ENCODE peak calls at places on chromosomes 11 and 22, in seven cellular contexts. Y is nephron progenitor cell, D is uterus, J is omental fat pad, L is OCI-LY7, Q is AG09319, R is GM20000. O is an unnamed sample.

GRCh38 chr11:77672276-77672675 is 34.7 kb upstream of the CLNS1A start:
- DNase-seq in Y (no peak), D (peak; percentile 36), J (no peak), L (no peak), Q (peak; percentile 83), R (no peak), O (no peak)

GRCh38 chr22:24455751-24456426 is 28.5 kb downstream of the ADORA2A start:
- DNase-seq in Y (no peak), D (peak; percentile 30), J (no peak), L (no peak), Q (no peak), R (no peak), O (no peak)

GRCh38 chr22:20438066-20438677 is 547 bp upstream of the SCARF2 start:
- DNase-seq in Y (no peak), D (no peak), J (no peak), L (no peak), Q (no peak), R (no peak), O (no peak)

GRCh38 chr22:42343551-42344081 is 73.2 kb upstream of the TCF20 start:
- DNase-seq in Y (peak; percentile 65), D (no peak), J (no peak), L (no peak), Q (no peak), R (peak; percentile 66), O (no peak)

GRCh38 chr11:47552086-47552580 is 799 bp downstream of the CELF1 start:
- DNase-seq in Y (peak; percentile 57), D (no peak), J (no peak), L (peak; percentile 42), Q (no peak), R (no peak), O (peak; percentile 26)

GRCh38 chr11:123145220-123145619 is 49.8 kb downstream of the CLMP start:
- DNase-seq in Y (no peak), D (peak; percentile 30), J (no peak), L (no peak), Q (peak; percentile 64), R (no peak), O (no peak)

GRCh38 chr11:15947681-15948648 is 408.4 kb downstream of the SOX6 start:
- DNase-seq in Y (no peak), D (no peak), J (no peak), L (no peak), Q (no peak), R (no peak), O (no peak)

GRCh38 chr11:19352072-19352735 is 111.5 kb upstream of the E2F8 start:
- DNase-seq in Y (no peak), D (no peak), J (no peak), L (no peak), Q (no peak), R (no peak), O (no peak)

GRCh38 chr11:75078233-75078632 is 18.4 kb downstream of the OR2AT4 start:
- DNase-seq in Y (no peak), D (no peak), J (no peak), L (no peak), Q (no peak), R (no peak), O (no peak)

GRCh38 chr22:35663371-35663770 is 15.1 kb downstream of the APOL6 start:
- DNase-seq in Y (no peak), D (no peak), J (no peak), L (no peak), Q (no peak), R (no peak), O (no peak)

GRCh38 chr22:19785461-19786263 is 25.1 kb downstream of the TBX1 start:
- DNase-seq in Y (no peak), D (no peak), J (no peak), L (no peak), Q (no peak), R (no peak), O (no peak)

GRCh38 chr22:24583221-24583971 is 9.5 kb downstream of the LRRC75B start:
- DNase-seq in Y (no peak), D (no peak), J (no peak), L (no peak), Q (no peak), R (no peak), O (no peak)

GRCh38 chr11:101617735-101618332 is 34.0 kb upstream of the TRPC6 start:
- DNase-seq in Y (peak; percentile 33), D (no peak), J (no peak), L (no peak), Q (no peak), R (no peak), O (no peak)

GRCh38 chr11:66956689-66957290 is 1.4 kb downstream of the PC start:
- DNase-seq in Y (peak; percentile 26), D (no peak), J (no peak), L (peak; percentile 20), Q (no peak), R (peak; percentile 37), O (no peak)

GRCh38 chr11:58592760-58593472 is 14.1 kb downstream of the ZFP91 start:
- DNase-seq in Y (no peak), D (no peak), J (no peak), L (no peak), Q (no peak), R (no peak), O (no peak)

DNA sequence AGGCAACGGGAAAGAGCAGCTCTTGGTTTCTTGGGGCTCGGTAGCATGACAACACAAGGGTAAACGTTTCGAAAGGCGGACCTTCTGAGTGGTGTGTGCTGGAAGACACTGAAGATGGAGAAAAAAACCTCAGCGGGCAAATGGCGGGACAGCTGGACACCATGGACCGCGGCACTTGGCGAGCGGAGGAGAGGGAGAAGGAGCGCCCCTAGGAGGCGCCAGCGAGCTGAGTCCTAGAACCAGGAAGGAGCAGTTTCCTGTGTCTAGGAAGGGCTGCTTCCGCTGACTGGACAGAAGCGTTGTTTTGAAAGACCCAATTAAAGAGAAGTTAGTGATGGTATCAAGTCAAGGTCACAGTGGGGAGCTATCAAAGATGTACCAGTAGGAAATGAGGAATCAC is 44.0 kb upstream of the OPCML start:
- DNase-seq in Y (peak; percentile 21), D (no peak), J (no peak), L (no peak), Q (no peak), R (no peak), O (no peak)
- TF ChIP-seq CTCF in Y (peak; percentile 7), D (no peak), J (no peak), L (peak; percentile 57), Q (no peak), R (no peak), O (no peak)

GRCh38 chr11:60363542-60364525 is 14.5 kb upstream of the MS4A7 start:
- DNase-seq in Y (peak; percentile 71), D (peak; percentile 13), J (no peak), L (peak; percentile 91), Q (peak; percentile 0), R (peak; percentile 65), O (peak; percentile 29)
- TF ChIP-seq CTCF in Y (peak; percentile 73), D (peak; percentile 61), J (no peak), L (peak; percentile 96), Q (peak; percentile 64), R (peak; percentile 53), O (peak; percentile 89)

GRCh38 chr11:119262668-119263351 is 54.1 kb downstream of the MCAM start:
- DNase-seq in Y (no peak), D (no peak), J (no peak), L (no peak), Q (no peak), R (peak; percentile 39), O (no peak)
- TF ChIP-seq CTCF in Y (no peak), D (no peak), J (no peak), L (no peak), Q (no peak), R (no peak), O (no peak)

GRCh38 chr11:2266586-2267305 is 3.6 kb downstream of the ASCL2 start:
- DNase-seq in Y (no peak), D (no peak), J (no peak), L (no peak), Q (no peak), R (no peak), O (no peak)
- TF ChIP-seq CTCF in Y (no peak), D (no peak), J (no peak), L (no peak), Q (no peak), R (no peak), O (no peak)

DNA sequence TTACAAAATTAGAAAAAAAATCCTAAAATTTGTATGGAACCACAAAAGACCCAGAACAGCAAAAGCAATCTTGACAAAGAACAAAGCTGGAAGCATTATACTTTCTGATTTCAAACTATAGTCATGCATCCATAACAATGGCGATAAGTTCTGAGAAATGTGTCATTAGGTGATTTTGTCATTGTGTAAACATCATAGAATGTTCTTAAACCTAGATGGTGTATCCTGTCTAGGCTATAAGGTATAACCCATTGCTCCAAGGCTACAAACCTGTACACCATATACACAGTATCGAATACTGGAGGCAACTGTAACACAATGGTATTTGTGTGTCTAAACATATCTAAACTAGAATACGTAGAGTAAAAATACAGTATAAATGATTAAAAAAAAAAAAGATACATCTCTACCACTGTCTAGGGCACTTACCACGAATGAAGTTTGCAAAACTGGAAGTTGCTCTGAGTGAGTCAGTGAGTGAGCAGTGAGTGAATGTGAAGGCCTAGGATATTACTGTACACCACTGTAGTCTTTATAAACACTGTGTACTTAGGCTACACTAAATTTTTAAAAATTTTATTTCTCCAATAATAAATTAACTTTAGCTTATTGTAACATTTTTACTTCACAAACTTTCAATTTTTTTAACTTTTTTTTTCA is 18.1 kb upstream of the SC5D start:
- DNase-seq in Y (no peak), D (no peak), J (no peak), L (no peak), Q (no peak), R (no peak), O (no peak)
- TF ChIP-seq CTCF in Y (no peak), D (no peak), J (no peak), L (no peak), Q (no peak), R (no peak), O (no peak)

DNA sequence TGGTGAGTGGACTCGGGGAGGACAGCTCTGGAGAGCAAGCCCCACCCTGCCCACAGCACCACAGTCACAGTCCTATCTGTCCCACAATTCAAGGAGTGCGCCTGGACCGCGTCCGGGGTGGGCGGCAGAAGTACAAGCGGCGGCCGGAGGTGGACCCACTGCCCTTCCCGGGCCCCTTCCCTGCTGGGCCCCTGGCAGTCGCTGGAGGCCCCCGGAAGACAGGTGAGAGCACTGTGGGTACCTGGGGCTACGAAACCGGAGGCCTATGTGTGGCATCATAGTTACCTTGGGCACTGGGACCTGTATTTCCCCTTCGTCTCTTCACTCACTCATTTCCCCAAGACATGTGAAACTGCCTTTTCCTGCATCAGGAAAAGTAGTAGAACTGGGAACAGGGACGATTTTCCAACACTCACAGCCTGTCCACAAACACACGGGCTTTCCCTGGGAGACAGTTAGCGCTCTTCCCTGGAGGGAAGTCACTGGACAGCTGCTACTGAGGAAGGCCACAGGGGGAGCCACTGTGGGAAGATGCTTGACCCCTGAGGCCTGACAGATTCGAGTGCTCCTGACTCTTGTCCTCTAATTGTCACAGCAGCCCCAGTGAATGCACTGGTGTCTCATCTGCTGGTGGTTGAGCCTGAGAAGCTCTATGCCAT is 3.1 kb downstream of the TRMT112 start:
- DNase-seq in Y (no peak), D (no peak), J (no peak), L (no peak), Q (no peak), R (no peak), O (no peak)
- TF ChIP-seq CTCF in Y (peak; percentile 7), D (no peak), J (no peak), L (peak; percentile 29), Q (no peak), R (no peak), O (no peak)